ENCODE peak calls at places on chromosome 19, in ten cellular contexts. K is NAMALWA; H is C1 segment of cervical spinal cord; I is OCI-M1; Z is AG04450; M is activated T-helper 2 cell treated with anti-CD3 and anti-CD28 coated beads, Interferon-gamma antibody, Interleukin-2, Interleukin-4, amounts not matched to agents 10 μg/mL and 5 μg/mL and 100 μg/mL, durations not matched to agents 14 hours and 24 hours and 36 hours; S is memory B cell; X is AML-193; P is activated CD4-positive, alpha-beta T cell treated with anti-CD3 and anti-CD28 coated beads for 1 hour; G is stimulated activated CD4-positive, alpha-beta T cell treated with anti-CD3 and anti-CD28 coated beads, Interleukin-15, amount 100 ng/mL, for 1 hour. E is an unnamed sample.
A peak's percentile ranks its signal among the peaks of the same experiment; 100 is the strongest.

GRCh38 chr19:35490364-35490763 is at the start of gene KRTDAP:
- DNase-seq in K (no peak), H (no peak), I (no peak), Z (no peak), M (no peak), S (no peak), X (no peak), P (no peak), G (no peak), E (no peak)

GRCh38 chr19:1619703-1620102 is 14.4 kb upstream of the UQCR11 start:
- DNase-seq in K (no peak), H (no peak), I (no peak), Z (no peak), M (no peak), S (no peak), X (no peak), P (no peak), G (no peak), E (no peak)

GRCh38 chr19:19278315-19278714 is 5.2 kb upstream of the TM6SF2 start:
- DNase-seq in K (no peak), H (no peak), I (no peak), Z (no peak), M (no peak), S (no peak), X (no peak), P (no peak), G (no peak), E (no peak)

GRCh38 chr19:13091400-13092161 is 11.1 kb downstream of the LYL1 start:
- DNase-seq in K (no peak), H (peak; percentile 80), I (no peak), Z (no peak), M (no peak), S (no peak), X (no peak), P (no peak), G (no peak), E (no peak)

GRCh38 chr19:53177986-53178385 is 15.2 kb downstream of the ZNF665 start:
- DNase-seq in K (no peak), H (no peak), I (no peak), Z (no peak), M (no peak), S (no peak), X (no peak), P (no peak), G (no peak), E (no peak)

GRCh38 chr19:48890551-48890950 is 8.0 kb downstream of the TULP2 start:
- DNase-seq in K (no peak), H (no peak), I (no peak), Z (no peak), M (no peak), S (no peak), X (no peak), P (no peak), G (no peak), E (no peak)

GRCh38 chr19:2046046-2046907 is 4.8 kb downstream of the MKNK2 start:
- DNase-seq in K (no peak), H (no peak), I (no peak), Z (no peak), M (no peak), S (no peak), X (no peak), P (no peak), G (no peak), E (no peak)

GRCh38 chr19:12638611-12639182 is 27.8 kb downstream of the MAN2B1 start:
- DNase-seq in K (no peak), H (no peak), I (no peak), Z (no peak), M (no peak), S (no peak), X (no peak), P (no peak), G (no peak), E (no peak)

GRCh38 chr19:29505034-29505824 is 20.6 kb upstream of the VSTM2B start:
- DNase-seq in K (no peak), H (peak; percentile 85), I (no peak), Z (no peak), M (no peak), S (no peak), X (no peak), P (no peak), G (no peak), E (no peak)

GRCh38 chr19:371501-372160 is 27.0 kb upstream of the MIER2 start:
- DNase-seq in K (peak; percentile 51), H (no peak), I (no peak), Z (no peak), M (no peak), S (no peak), X (no peak), P (no peak), G (no peak), E (no peak)

GRCh38 chr19:2016041-2016807 is 710 bp upstream of the BTBD2 start:
- DNase-seq in K (peak; percentile 62), H (peak; percentile 41), I (peak; percentile 60), Z (peak; percentile 63), M (peak; percentile 58), S (no peak), X (peak; percentile 45), P (no peak), G (no peak), E (peak; percentile 81)

GRCh38 chr19:46992699-46993535 is 26.7 kb upstream of the NPAS1 start:
- DNase-seq in K (no peak), H (no peak), I (no peak), Z (no peak), M (no peak), S (no peak), X (no peak), P (no peak), G (no peak), E (no peak)

GRCh38 chr19:55069137-55069858 is 6.3 kb upstream of the RDH13 start:
- DNase-seq in K (no peak), H (no peak), I (peak; percentile 67), Z (no peak), M (no peak), S (no peak), X (no peak), P (no peak), G (no peak), E (no peak)

GRCh38 chr19:38852231-38853044 is 2.7 kb upstream of the HNRNPL start:
- DNase-seq in K (peak; percentile 75), H (peak; percentile 65), I (peak; percentile 81), Z (no peak), M (peak; percentile 45), S (peak; percentile 49), X (peak; percentile 51), P (peak; percentile 45), G (peak; percentile 27), E (no peak)

GRCh38 chr19:41276231-41276630 is 12.1 kb downstream of the HNRNPUL1 start:
- DNase-seq in K (no peak), H (no peak), I (peak; percentile 17), Z (no peak), M (no peak), S (no peak), X (peak; percentile 76), P (no peak), G (no peak), E (no peak)

GRCh38 chr19:16296713-16297112 is 27.9 kb upstream of the KLF2 start:
- DNase-seq in K (no peak), H (no peak), I (no peak), Z (no peak), M (no peak), S (no peak), X (no peak), P (no peak), G (no peak), E (no peak)

GRCh38 chr19:575527-576506 is 3.4 kb downstream of the BSG start:
- DNase-seq in K (no peak), H (peak; percentile 45), I (peak; percentile 48), Z (no peak), M (no peak), S (no peak), X (no peak), P (no peak), G (no peak), E (no peak)

GRCh38 chr19:3855321-3855720 is 13.5 kb downstream of the ZFR2 start:
- DNase-seq in K (no peak), H (no peak), I (no peak), Z (no peak), M (no peak), S (no peak), X (no peak), P (no peak), G (no peak), E (no peak)

GRCh38 chr19:41795031-41795461 is 1.3 kb upstream of the CEACAM3 start:
- DNase-seq in K (peak; percentile 75), H (no peak), I (peak; percentile 70), Z (no peak), M (peak; percentile 34), S (peak; percentile 62), X (peak; percentile 61), P (peak; percentile 33), G (peak; percentile 26), E (no peak)

GRCh38 chr19:48553676-48554384 is 1.9 kb downstream of the SULT2B1 start:
- DNase-seq in K (no peak), H (no peak), I (peak; percentile 74), Z (no peak), M (no peak), S (no peak), X (no peak), P (no peak), G (no peak), E (no peak)

GRCh38 chr19:20164456-20164855 is 2.6 kb upstream of the ZNF486 start:
- DNase-seq in K (no peak), H (no peak), I (no peak), Z (no peak), M (no peak), S (no peak), X (no peak), P (no peak), G (no peak), E (no peak)

GRCh38 chr19:35986111-35986510 is 8.9 kb upstream of the SDHAF1 start:
- DNase-seq in K (no peak), H (no peak), I (no peak), Z (no peak), M (no peak), S (no peak), X (no peak), P (no peak), G (no peak), E (no peak)

GRCh38 chr19:38663957-38664502 is 16.6 kb downstream of the ACTN4 start:
- DNase-seq in K (no peak), H (peak; percentile 36), I (peak; percentile 89), Z (no peak), M (no peak), S (no peak), X (no peak), P (no peak), G (no peak), E (no peak)

GRCh38 chr19:5313307-5313706 is 27.3 kb downstream of the PTPRS start:
- DNase-seq in K (no peak), H (no peak), I (no peak), Z (no peak), M (no peak), S (peak; percentile 50), X (no peak), P (no peak), G (no peak), E (no peak)

GRCh38 chr19:18287836-18288772 is 6.7 kb upstream of the JUND start:
- DNase-seq in K (no peak), H (no peak), I (no peak), Z (no peak), M (no peak), S (no peak), X (no peak), P (no peak), G (no peak), E (no peak)

GRCh38 chr19:18437481-18438330 is at the start of gene ISYNA1:
- DNase-seq in K (no peak), H (no peak), I (peak; percentile 79), Z (no peak), M (no peak), S (no peak), X (no peak), P (no peak), G (no peak), E (no peak)

GRCh38 chr19:2982983-2983350 is 5.6 kb downstream of the TLE6 start:
- DNase-seq in K (no peak), H (peak; percentile 40), I (no peak), Z (peak; percentile 61), M (no peak), S (no peak), X (no peak), P (no peak), G (no peak), E (no peak)

GRCh38 chr19:49921871-49922755 is 6.9 kb upstream of the ATF5 start:
- DNase-seq in K (no peak), H (no peak), I (no peak), Z (peak; percentile 29), M (no peak), S (no peak), X (no peak), P (no peak), G (no peak), E (no peak)